ENCODE peak calls at places on chromosomes 4 and X, in four cellular contexts. U is iris pigment epithelial cell; I is tibial artery; J is stimulated activated CD4-positive, alpha-beta T cell treated with anti-CD3 and anti-CD28 coated beads, Interleukin-1b, Interleukin-23, amount 100 ng/mL, for 4 hours. X is an unnamed sample.

GRCh38 chr4:184644553-184645307 is 4.5 kb downstream of the CASP3 start:
- DNase-seq in U (no peak), I (no peak), J (no peak), X (no peak)

GRCh38 chr4:25861422-25861926 is 1.3 kb downstream of the SEL1L3 start:
- DNase-seq in U (peak; percentile 60), I (no peak), J (no peak), X (no peak)

GRCh38 chrX:56728752-56729151 is 291 bp upstream of the NBDY start:
- DNase-seq in U (peak; percentile 26), I (no peak), J (no peak), X (no peak)

GRCh38 chr4:38082424-38083374 is 122.5 kb downstream of the PTTG2 start:
- DNase-seq in U (peak; percentile 70), I (no peak), J (no peak), X (no peak)

GRCh38 chr4:176882201-176882600 is 89.5 kb upstream of the VEGFC start:
- DNase-seq in U (no peak), I (no peak), J (no peak), X (no peak)

GRCh38 chrX:72030431-72030830 is 101.3 kb downstream of the RTL5 start:
- DNase-seq in U (no peak), I (no peak), J (no peak), X (no peak)

GRCh38 chrX:27350476-27350875 is 112.7 kb downstream of the PPP4R3C start:
- DNase-seq in U (no peak), I (no peak), J (no peak), X (no peak)

GRCh38 chrX:111353810-111354209 is 58.2 kb downstream of the DCX start:
- DNase-seq in U (peak; percentile 0), I (no peak), J (no peak), X (no peak)

GRCh38 chr4:1362046-1362445 is 15.0 kb downstream of the UVSSA start:
- DNase-seq in U (no peak), I (no peak), J (no peak), X (no peak)

GRCh38 chr4:76377922-76378321 is 43.0 kb downstream of the CCDC158 start:
- DNase-seq in U (peak; percentile 66), I (no peak), J (peak; percentile 26), X (no peak)

GRCh38 chr4:7338059-7338452 is 96.7 kb downstream of the PSAPL1 start:
- DNase-seq in U (no peak), I (no peak), J (no peak), X (no peak)

GRCh38 chr4:183449193-183449888 is 4.9 kb downstream of the CDKN2AIP start:
- DNase-seq in U (peak; percentile 96), I (no peak), J (no peak), X (no peak)

X was measured in right atrium auricular region.